ENCODE peak calls at places on chromosomes 2 and 18, in eight cellular contexts. E, F, X, C, Z, S, W and P are unnamed samples.

GRCh38 chr18:23259701-23260661 is 124.7 kb downstream of the CABLES1 start:
- DNase-seq in E (no peak), S (no peak), X (peak), C (peak), W (peak), Z (peak), F (peak), P (peak)

GRCh38 chr2:99757715-99758114 is 267.9 kb upstream of the REV1 start:
- DNase-seq in E (no peak), F (no peak), X (no peak), W (no peak), Z (no peak), C (no peak), S (no peak), P (no peak)

GRCh38 chr2:8447610-8448221 is 234.1 kb upstream of the ID2 start:
- DNase-seq in Z (peak), E (no peak), C (no peak), F (no peak), X (no peak), S (peak), W (no peak), P (no peak)

GRCh38 chr2:193584522-193584938 is 1389.8 kb upstream of the TMEFF2 start:
- DNase-seq in F (peak), W (peak), X (no peak), C (no peak), S (peak), E (no peak), Z (no peak), P (peak)

GRCh38 chr2:10444463-10444862 is 3.7 kb downstream of the ODC1 start:
- DNase-seq in S (no peak), W (no peak), F (no peak), E (no peak), X (no peak), C (no peak), Z (no peak), P (no peak)

GRCh38 chr2:202037086-202037485 is 3.4 kb downstream of the FZD7 start:
- DNase-seq in F (no peak), C (no peak), X (no peak), Z (peak), W (no peak), S (no peak), E (no peak), P (no peak)

GRCh38 chr2:182587831-182588230 is 128.2 kb upstream of the DNAJC10 start:
- DNase-seq in F (no peak), W (no peak), X (no peak), Z (no peak), C (no peak), E (no peak), S (no peak), P (no peak)

GRCh38 chr2:239720411-239721365 is 304.5 kb downstream of the NDUFA10 start:
- DNase-seq in Z (peak), S (no peak), F (no peak), E (no peak), C (no peak), W (no peak), X (no peak), P (peak)

GRCh38 chr2:3959372-3959771 is 256.0 kb downstream of the DCDC2C start:
- DNase-seq in W (peak), X (no peak), C (no peak), F (no peak), E (peak), S (peak), Z (no peak), P (peak)

GRCh38 chr2:203774760-203775159 is 68.3 kb downstream of the CD28 start:
- DNase-seq in C (no peak), E (no peak), Z (no peak), S (no peak), F (no peak), W (no peak), X (no peak), P (no peak)

GRCh38 chr2:178268435-178268834 is 74.1 kb downstream of the OSBPL6 start:
- DNase-seq in S (no peak), C (no peak), F (no peak), X (no peak), W (no peak), Z (no peak), E (no peak), P (no peak)

GRCh38 chr18:44246001-44246400 is 434.7 kb upstream of the SETBP1 start:
- DNase-seq in X (no peak), E (no peak), C (no peak), Z (no peak), S (no peak), W (no peak), F (no peak), P (no peak)

GRCh38 chr2:96437512-96437911 is 67.6 kb downstream of the NEURL3 start:
- DNase-seq in S (no peak), C (no peak), W (no peak), F (no peak), X (no peak), Z (no peak), E (no peak), P (no peak)

GRCh38 chr18:59085126-59085794 is 54.4 kb upstream of the SEC11C start:
- DNase-seq in W (no peak), X (no peak), Z (no peak), F (no peak), E (no peak), S (no peak), C (no peak), P (no peak)

GRCh38 chr2:10536569-10537133 is 88.5 kb upstream of the ODC1 start:
- DNase-seq in W (no peak), Z (peak), S (peak), E (no peak), C (no peak), F (no peak), X (no peak), P (no peak)

GRCh38 chr2:128664499-128664971 is 345.9 kb upstream of the HS6ST1 start:
- DNase-seq in Z (no peak), X (no peak), S (no peak), F (no peak), C (no peak), W (no peak), E (no peak), P (no peak)

GRCh38 chr2:105744909-105745853 is at the start of gene NCK2:
- DNase-seq in S (no peak), C (no peak), X (peak), Z (no peak), E (no peak), F (no peak), W (peak), P (peak)

GRCh38 chr2:210477496-210477895 is 937 bp upstream of the LANCL1 start:
- DNase-seq in C (no peak), F (peak), Z (no peak), X (no peak), E (no peak), S (peak), W (no peak), P (peak)

GRCh38 chr2:4725618-4726017 is 966.6 kb upstream of the SOX11 start:
- DNase-seq in X (no peak), F (no peak), C (no peak), Z (no peak), S (no peak), E (no peak), W (no peak), P (no peak)

GRCh38 chr2:149585317-149585885 is 2.2 kb downstream of the MMADHC start:
- DNase-seq in X (no peak), E (no peak), C (no peak), W (peak), Z (no peak), S (no peak), F (no peak), P (no peak)

GRCh38 chr2:31213063-31213882 is 4.0 kb downstream of the CAPN14 start:
- DNase-seq in Z (no peak), W (no peak), F (no peak), E (no peak), X (no peak), S (no peak), C (no peak), P (no peak)

GRCh38 chr2:240021488-240022104 is 3.5 kb downstream of the NDUFA10 start:
- DNase-seq in F (peak), S (peak), E (peak), X (peak), C (no peak), Z (no peak), W (peak), P (peak)

GRCh38 chr18:1585881-1586488 is 681.3 kb downstream of the ADCYAP1 start:
- DNase-seq in X (no peak), C (no peak), F (no peak), Z (no peak), W (peak), S (peak), E (no peak), P (peak)

GRCh38 chr18:32301976-32302743 is 112.3 kb downstream of the MEP1B start:
- DNase-seq in F (no peak), E (no peak), C (peak), W (peak), X (no peak), S (peak), Z (no peak), P (no peak)

GRCh38 chr2:64404743-64405142 is 49.2 kb upstream of the LGALSL start:
- DNase-seq in Z (no peak), X (peak), S (no peak), E (no peak), C (no peak), W (no peak), F (peak), P (no peak)

GRCh38 chr2:64406407-64406774 is 47.6 kb upstream of the LGALSL start:
- DNase-seq in W (no peak), E (no peak), Z (no peak), C (no peak), S (peak), F (peak), X (peak), P (no peak)

GRCh38 chr2:64404002-64404731 is 49.8 kb upstream of the LGALSL start:
- DNase-seq in X (peak), W (peak), C (peak), F (peak), S (no peak), E (peak), Z (peak), P (no peak)

GRCh38 chr2:64408031-64408430 is 45.9 kb upstream of the LGALSL start:
- DNase-seq in Z (no peak), S (no peak), C (no peak), F (no peak), W (no peak), E (no peak), X (no peak), P (no peak)

DNA sequence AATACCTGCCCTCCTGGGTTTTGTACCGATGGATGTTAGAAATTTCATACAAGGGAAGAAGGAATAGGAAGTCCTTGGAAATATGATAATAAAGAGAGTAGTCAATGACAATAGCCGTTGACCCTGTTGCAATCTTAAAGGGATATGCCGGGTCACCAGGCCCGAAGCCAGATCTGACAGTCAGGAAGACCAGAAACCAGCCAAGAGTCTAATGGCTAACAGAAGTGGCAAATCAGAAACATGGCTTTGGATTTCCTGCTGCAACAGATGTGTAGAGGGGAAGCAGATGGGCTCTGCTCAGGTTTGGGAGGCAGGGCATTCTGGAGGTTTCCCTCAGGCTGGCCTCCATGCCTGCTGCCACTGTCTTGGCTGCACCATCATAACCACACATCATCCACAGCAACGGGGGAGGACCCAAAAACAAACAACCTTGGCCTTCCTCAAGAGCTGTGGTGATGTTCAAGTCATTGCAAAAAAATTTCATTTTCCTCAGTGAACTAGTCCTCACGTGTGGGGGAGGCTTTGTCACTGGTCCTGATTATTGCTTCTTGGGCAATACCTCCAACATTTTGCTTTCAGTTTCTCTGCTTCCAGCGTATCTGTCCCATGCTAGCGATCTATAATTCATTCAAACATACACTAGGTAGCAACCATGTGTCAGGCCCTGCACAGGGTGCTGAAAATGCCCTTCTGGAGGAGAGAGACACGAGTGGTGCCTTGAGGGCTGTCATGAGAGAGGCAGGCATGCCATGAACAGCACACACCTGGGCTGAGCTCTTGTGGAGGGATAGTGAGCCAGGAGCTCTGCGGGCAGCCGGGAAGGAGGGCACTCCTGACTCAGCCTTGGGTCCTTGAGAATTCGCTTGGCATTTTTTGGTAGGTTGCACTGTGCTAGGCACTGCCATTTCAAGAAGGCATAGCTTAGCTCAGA is 48.2 kb upstream of the LGALSL start:
- DNase-seq in X (no peak), W (peak), S (no peak), Z (no peak), E (no peak), C (no peak), F (no peak), P (no peak)
- TF ChIP-seq POLR2A in X (no peak), W (no peak), S (no peak), Z (no peak), E (no peak), C (no peak), F (no peak), P (no peak)

DNA sequence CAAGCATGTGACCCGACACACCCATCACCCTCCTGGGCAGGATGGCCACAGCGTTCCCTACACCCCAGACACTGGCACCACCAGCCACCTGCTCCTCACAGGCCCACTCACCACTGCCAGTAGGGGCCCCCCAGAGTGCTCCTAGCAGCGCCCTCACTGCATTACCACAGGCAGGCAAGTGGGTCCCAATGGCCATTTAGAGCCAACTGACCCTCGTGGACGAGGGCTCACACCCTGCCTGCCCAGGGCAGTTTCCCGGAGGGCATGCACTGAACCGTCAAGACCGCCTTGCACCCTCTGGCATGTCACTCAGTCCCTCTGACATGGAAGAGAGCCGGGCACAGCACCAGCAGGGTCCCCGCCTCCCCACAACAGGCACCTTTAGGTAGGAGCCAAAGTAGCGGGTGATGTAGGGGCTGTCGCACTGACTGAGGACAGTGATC is 7.3 kb downstream of the STK25 start:
- DNase-seq in S (no peak), X (no peak), Z (no peak), F (no peak), C (no peak), W (no peak), E (no peak), P (no peak)
- TF ChIP-seq POLR2A in S (no peak), X (no peak), Z (no peak), F (no peak), C (no peak), W (no peak), E (no peak), P (no peak)

GRCh38 chr2:20225294-20226151 is 593 bp upstream of the SDC1 start:
- DNase-seq in X (peak), W (peak), E (peak), F (peak), Z (peak), S (peak), C (no peak), P (peak)
- TF ChIP-seq POLR2A in X (no peak), W (no peak), E (no peak), F (no peak), Z (no peak), S (no peak), C (no peak), P (no peak)

GRCh38 chr2:190970872-190971506 is 43.0 kb downstream of the STAT1 start:
- DNase-seq in X (no peak), Z (no peak), E (no peak), S (no peak), C (no peak), F (no peak), W (peak), P (no peak)
- TF ChIP-seq POLR2A in X (no peak), Z (no peak), E (no peak), S (no peak), C (no peak), F (no peak), W (peak), P (no peak)

GRCh38 chr2:230974096-230974913 is 21.6 kb upstream of the SPATA3 start:
- DNase-seq in F (no peak), W (no peak), S (no peak), E (no peak), X (no peak), C (no peak), Z (no peak), P (no peak)
- TF ChIP-seq POLR2A in F (no peak), W (no peak), S (no peak), E (no peak), X (no peak), C (no peak), Z (no peak), P (no peak)

DNA sequence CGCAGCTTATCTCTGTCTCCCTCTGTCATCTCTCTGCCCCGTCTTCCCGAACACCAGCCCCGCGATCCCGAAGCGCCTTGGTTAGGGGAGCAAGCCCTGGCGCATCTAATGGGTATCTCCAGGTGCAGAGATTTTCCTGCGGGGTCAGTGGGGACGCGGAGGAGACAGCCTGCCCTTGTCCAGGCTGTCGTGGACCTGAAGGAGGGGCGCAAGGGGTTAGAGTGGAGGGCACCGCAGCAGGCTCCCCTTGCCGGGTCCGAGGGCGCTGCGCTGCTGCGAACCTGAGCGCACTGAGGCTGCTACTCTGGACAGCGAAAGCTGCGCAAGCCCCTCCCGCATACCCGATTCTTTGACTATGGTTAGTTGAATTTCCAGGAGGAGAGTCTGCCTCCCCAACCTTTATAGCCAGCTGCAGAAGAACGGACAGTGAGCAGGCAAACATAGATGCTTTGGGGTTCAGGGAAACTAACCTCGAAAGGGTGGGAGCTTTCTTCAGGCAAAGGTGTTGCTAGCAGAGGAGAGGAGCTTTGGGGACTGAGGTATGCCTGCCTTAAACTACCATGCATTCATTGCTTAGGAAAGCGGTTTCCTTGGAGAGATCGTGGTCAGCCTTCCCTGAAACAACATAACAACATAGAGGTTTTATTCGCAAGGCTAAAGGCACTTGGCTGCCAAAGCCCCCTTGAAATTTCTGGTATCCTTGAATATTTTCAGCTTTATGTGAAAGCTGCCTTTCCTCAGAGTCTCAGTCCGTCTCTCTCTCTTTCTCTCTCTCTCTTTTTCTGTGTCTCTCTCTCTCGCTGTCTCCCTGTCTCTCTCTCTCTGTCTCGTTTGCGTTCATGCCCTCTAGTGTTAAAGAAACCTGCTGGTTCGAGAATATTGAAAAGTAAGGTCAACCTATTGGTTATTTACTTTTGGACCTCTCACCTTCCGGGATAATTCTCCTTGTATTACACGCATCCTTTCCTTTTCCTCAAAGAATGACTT is 1.6 kb downstream of the GALNT13 start:
- DNase-seq in E (no peak), C (no peak), W (no peak), S (peak), Z (no peak), F (no peak), X (no peak), P (no peak)
- TF ChIP-seq POLR2A in E (no peak), C (no peak), W (no peak), S (no peak), Z (no peak), F (no peak), X (no peak), P (no peak)

GRCh38 chr2:119523959-119524694 is at the start of gene SCTR:
- DNase-seq in E (no peak), S (peak), X (peak), Z (no peak), F (no peak), C (no peak), W (no peak), P (no peak)
- TF ChIP-seq POLR2A in E (no peak), S (no peak), X (no peak), Z (no peak), F (no peak), C (no peak), W (no peak), P (no peak)

DNA sequence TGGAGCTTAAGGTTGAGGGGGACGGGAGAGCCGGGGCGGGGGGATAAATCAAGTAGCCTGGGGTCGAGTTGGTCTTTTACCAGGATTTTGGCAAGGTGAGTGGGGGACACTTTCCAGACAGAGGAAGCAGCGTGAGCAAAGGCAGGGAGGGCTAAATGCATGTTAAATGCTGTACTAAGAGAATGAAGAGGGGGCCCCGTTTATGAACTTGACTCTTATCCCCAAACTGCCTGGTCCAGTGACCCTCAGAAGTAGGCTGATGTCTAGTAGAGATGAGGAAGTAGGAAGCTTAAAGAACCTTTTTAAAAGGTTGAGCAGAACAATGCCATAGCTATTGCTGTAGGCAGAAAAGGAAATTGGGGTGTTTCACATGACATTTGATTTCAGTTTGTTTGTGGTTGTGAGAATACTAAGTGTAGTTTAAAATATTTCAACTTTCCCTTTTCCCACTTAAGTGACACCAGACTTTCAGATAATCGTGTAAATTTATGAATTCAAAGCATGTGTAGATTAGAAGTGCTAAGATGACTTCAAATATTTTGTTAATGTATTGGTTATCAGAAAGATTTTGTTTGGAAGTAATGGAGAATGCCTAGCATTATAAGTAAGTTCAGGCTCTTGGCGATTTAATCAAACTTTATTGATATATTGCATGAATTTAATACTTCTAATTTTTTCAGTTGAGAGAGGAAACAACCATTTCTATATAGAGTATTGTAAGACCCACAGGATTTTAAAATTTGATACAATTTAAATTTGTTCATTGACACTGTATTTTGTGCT is 1.8 kb downstream of the REL start:
- DNase-seq in W (peak), F (peak), S (peak), X (no peak), E (no peak), Z (no peak), C (no peak), P (peak)
- TF ChIP-seq POLR2A in W (no peak), F (no peak), S (no peak), X (no peak), E (no peak), Z (no peak), C (no peak), P (no peak)

GRCh38 chr2:66446178-66446860 is 11.4 kb downstream of the MEIS1 start:
- DNase-seq in W (no peak), C (no peak), E (no peak), S (no peak), F (peak), Z (peak), X (no peak), P (peak)
- TF ChIP-seq POLR2A in W (no peak), C (no peak), E (no peak), S (no peak), F (no peak), Z (no peak), X (no peak), P (no peak)